ENCODE peak calls at places on chromosomes 7 and 10, in six cellular contexts. M, Y, Q, G, H and S are unnamed samples.

GRCh38 chr10:78301481-78301880 is 267.8 kb downstream of the RPS24 start:
- DNase-seq in H (no peak), Q (no peak), G (no peak), Y (no peak), M (no peak), S (peak; percentile 17)

GRCh38 chr10:102410427-102411073 is 8.0 kb downstream of the PSD start:
- DNase-seq in H (peak; percentile 60), Y (no peak), G (no peak), M (peak; percentile 78), Q (no peak), S (no peak)

GRCh38 chr10:105726149-105726548 is 1085.1 kb downstream of the SORCS3 start:
- DNase-seq in Y (no peak), H (no peak), Q (no peak), G (no peak), M (no peak), S (no peak)

GRCh38 chr10:93745411-93746065 is 12.2 kb upstream of the LGI1 start:
- DNase-seq in H (peak; percentile 77), M (peak; percentile 87), Y (no peak), G (no peak), Q (no peak), S (no peak)

GRCh38 chr7:107078517-107078966 is 34.0 kb downstream of the PRKAR2B start:
- DNase-seq in G (no peak), Q (peak; percentile 78), H (peak; percentile 47), M (peak; percentile 60), Y (no peak), S (no peak)

GRCh38 chr10:99337261-99337905 is 8.2 kb downstream of the CNNM1 start:
- DNase-seq in Y (no peak), M (no peak), Q (no peak), H (no peak), G (no peak), S (no peak)

GRCh38 chr10:93077860-93078337 is 4.2 kb downstream of the CYP26A1 start:
- DNase-seq in M (no peak), Y (no peak), G (no peak), Q (no peak), H (no peak), S (no peak)

GRCh38 chr10:77667426-77668324 is 30.1 kb upstream of the KCNMA1 start:
- DNase-seq in Q (no peak), M (no peak), Y (no peak), H (no peak), G (peak; percentile 24), S (no peak)

GRCh38 chr7:106068538-106068961 is 43.6 kb downstream of the SYPL1 start:
- DNase-seq in M (no peak), Y (no peak), G (no peak), Q (no peak), H (no peak), S (peak; percentile 59)

GRCh38 chr7:128075536-128076095 is 44.4 kb upstream of the LRRC4 start:
- DNase-seq in M (no peak), G (no peak), H (no peak), Q (no peak), Y (peak; percentile 20), S (no peak)

GRCh38 chr10:75297021-75297599 is 61.4 kb upstream of the COMTD1 start:
- DNase-seq in Q (peak; percentile 31), H (no peak), Y (no peak), M (no peak), G (no peak), S (no peak)

GRCh38 chr10:16611037-16611436 is 89.4 kb upstream of the C1QL3 start:
- DNase-seq in Y (peak; percentile 53), Q (no peak), M (no peak), H (no peak), G (no peak), S (no peak)

GRCh38 chr10:102422586-102423129 is 2.0 kb downstream of the FBXL15 start:
- DNase-seq in Q (peak; percentile 69), G (peak; percentile 87), M (peak; percentile 93), H (peak; percentile 83), Y (peak; percentile 91), S (no peak)

GRCh38 chr7:28364082-28364481 is 48.2 kb upstream of the CREB5 start:
- DNase-seq in M (no peak), Q (no peak), H (no peak), G (no peak), Y (no peak), S (no peak)

GRCh38 chr10:21194510-21194993 is 297.4 kb upstream of the NEBL start:
- DNase-seq in Q (no peak), M (no peak), G (peak; percentile 26), H (no peak), Y (no peak), S (no peak)

GRCh38 chr7:106126170-106126938 is 14.2 kb upstream of the SYPL1 start:
- DNase-seq in M (no peak), G (no peak), H (no peak), Y (no peak), Q (peak; percentile 82), S (no peak)

GRCh38 chr10:94409016-94409657 is 6.8 kb downstream of the TBC1D12 start:
- DNase-seq in Y (no peak), M (no peak), Q (no peak), G (no peak), H (peak; percentile 50), S (no peak)

GRCh38 chr10:59175538-59176240 is 754 bp upstream of the PHYHIPL start:
- DNase-seq in Q (no peak), M (no peak), G (peak; percentile 54), H (peak; percentile 70), Y (peak; percentile 32), S (no peak)

GRCh38 chr7:98970805-98971204 is 92.5 kb downstream of the TRRAP start:
- DNase-seq in H (no peak), M (no peak), Y (no peak), Q (no peak), G (no peak), S (no peak)

GRCh38 chr7:142868188-142868811 is 13.4 kb downstream of the EPHB6 start:
- DNase-seq in H (no peak), M (peak; percentile 35), Y (peak; percentile 43), G (no peak), Q (no peak), S (no peak)

GRCh38 chr7:142867097-142867378 is 12.2 kb downstream of the EPHB6 start:
- DNase-seq in G (no peak), M (no peak), Q (no peak), H (no peak), Y (no peak), S (no peak)

GRCh38 chr7:142868881-142869415 is 14.1 kb downstream of the EPHB6 start:
- DNase-seq in M (peak; percentile 33), H (no peak), Q (no peak), G (no peak), Y (peak; percentile 36), S (no peak)

GRCh38 chr7:142866361-142867096 is 11.7 kb downstream of the EPHB6 start:
- DNase-seq in Y (peak; percentile 43), H (peak; percentile 64), M (peak; percentile 92), Q (no peak), G (peak; percentile 73), S (peak; percentile 38)

GRCh38 chr7:142867398-142868187 is 12.7 kb downstream of the EPHB6 start:
- DNase-seq in H (no peak), Y (no peak), Q (no peak), G (no peak), M (peak; percentile 36), S (no peak)
- H3K36me3 ChIP-seq in H (no peaks in the 10 kb centered on the region), Y (no peaks in the 10 kb centered on the region), Q (no peaks in the 10 kb centered on the region), G (no peaks in the 10 kb centered on the region), M (peaks cover 21% of the 10 kb centered on the region), S (no peaks in the 10 kb centered on the region)

GRCh38 chr7:74410772-74411171 is 42.9 kb upstream of the GTF2IRD1 start:
- DNase-seq in Q (no peak), H (no peak), Y (no peak), G (no peak), M (peak; percentile 31), S (no peak)

GRCh38 chr7:74412061-74412460 is 41.6 kb upstream of the GTF2IRD1 start:
- DNase-seq in Y (no peak), Q (no peak), H (no peak), G (no peak), M (peak; percentile 23), S (no peak)

GRCh38 chr7:74407958-74408357 is 45.7 kb upstream of the GTF2IRD1 start:
- DNase-seq in G (no peak), Q (no peak), Y (no peak), M (no peak), H (no peak), S (no peak)

GRCh38 chr7:74409571-74409970 is 44.1 kb upstream of the GTF2IRD1 start:
- DNase-seq in Y (no peak), M (peak; percentile 26), Q (no peak), H (no peak), G (no peak), S (no peak)

GRCh38 chr7:74412603-74413002 is 41.1 kb upstream of the GTF2IRD1 start:
- DNase-seq in H (no peak), G (no peak), Q (peak; percentile 46), Y (no peak), M (peak; percentile 24), S (no peak)
- H3K36me3 ChIP-seq in H (no peaks in the 10 kb centered on the region), G (no peaks in the 10 kb centered on the region), Q (no peaks in the 10 kb centered on the region), Y (no peaks in the 10 kb centered on the region), M (no peaks in the 10 kb centered on the region), S (no peaks in the 10 kb centered on the region)

DNA sequence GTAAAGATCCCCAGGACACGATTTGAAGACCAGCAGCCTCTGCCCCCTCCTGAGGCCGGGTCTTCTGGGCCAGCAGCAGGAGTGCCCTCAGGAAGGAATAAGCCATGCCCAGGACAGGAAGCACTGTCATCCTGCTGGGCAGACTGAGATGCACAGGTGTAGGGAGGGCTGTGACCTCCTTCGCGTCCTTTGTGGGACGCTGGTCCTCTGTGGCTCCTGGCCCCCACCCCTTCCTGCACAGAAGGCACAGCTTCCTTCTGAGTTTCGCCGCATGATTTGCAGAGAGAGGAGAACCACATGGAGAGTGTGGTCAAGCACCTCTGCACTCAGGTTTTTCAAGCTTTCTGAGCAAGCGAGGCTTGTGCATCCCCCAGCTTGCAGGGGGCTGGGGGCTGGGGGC is 112.7 kb downstream of the RGS10 start:
- DNase-seq in G (no peak), Y (peak; percentile 27), M (no peak), H (no peak), Q (no peak), S (no peak)
- H3K36me3 ChIP-seq in G (no peaks in the 10 kb centered on the region), Y (no peaks in the 10 kb centered on the region), M (no peaks in the 10 kb centered on the region), H (no peaks in the 10 kb centered on the region), Q (peaks cover 86% of the 10 kb centered on the region), S (no peaks in the 10 kb centered on the region)

GRCh38 chr10:80154626-80154977 is 22.1 kb downstream of the PLAC9 start:
- DNase-seq in H (no peak), G (no peak), Q (no peak), M (no peak), Y (no peak), S (no peak)

GRCh38 chr10:80152820-80153219 is 20.3 kb downstream of the PLAC9 start:
- DNase-seq in Q (no peak), Y (no peak), M (no peak), G (no peak), H (no peak), S (no peak)

GRCh38 chr10:80154978-80155695 is 22.6 kb downstream of the PLAC9 start:
- DNase-seq in H (no peak), M (no peak), Y (no peak), Q (peak; percentile 96), G (no peak), S (peak; percentile 52)

GRCh38 chr10:80155696-80156215 is 23.2 kb downstream of the PLAC9 start:
- DNase-seq in G (no peak), Y (no peak), H (no peak), Q (no peak), M (no peak), S (no peak)

DNA sequence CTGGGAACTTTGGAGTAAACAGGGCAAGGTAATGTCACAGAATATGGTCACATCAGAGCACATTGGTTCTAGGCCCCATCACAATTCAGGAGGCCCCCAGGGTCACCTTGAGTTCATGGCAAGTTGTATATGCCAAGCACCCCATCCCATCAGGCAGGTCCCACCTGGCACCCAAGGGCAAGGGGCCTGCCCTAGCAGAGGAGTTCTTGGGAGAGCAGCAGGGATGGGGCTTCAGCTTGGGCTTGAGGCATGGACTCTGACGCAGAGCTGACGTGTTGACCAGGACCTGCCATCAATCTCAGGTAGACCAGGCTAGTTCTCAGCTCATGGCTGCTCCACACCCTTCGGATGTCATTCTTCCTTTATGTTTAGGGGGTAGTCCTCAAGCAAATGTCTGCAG is 20.9 kb downstream of the PLAC9 start:
- DNase-seq in Y (no peak), Q (no peak), M (no peak), H (no peak), G (no peak), S (no peak)
- H3K36me3 ChIP-seq in Y (peaks cover 19% of the 10 kb centered on the region), Q (peaks cover 50% of the 10 kb centered on the region), M (peaks cover 79% of the 10 kb centered on the region), H (no peaks in the 10 kb centered on the region), G (no peaks in the 10 kb centered on the region), S (no peaks in the 10 kb centered on the region)